ENCODE peak calls at places on chromosomes 11 and 22, in four cellular contexts. E is astrocyte of the cerebellum, W is psoas muscle, C is choroid plexus epithelial cell. S is an unnamed sample.

GRCh38 chr11:77506857-77507256 is 33.0 kb upstream of the PAK1 start:
- DNase-seq in E (no peak), W (no peak), C (peak; percentile 43), S (no peak)

GRCh38 chr11:67299471-67300191 is 3.7 kb upstream of the SSH3 start:
- DNase-seq in W (no peak), C (no peak), E (no peak), S (no peak)

GRCh38 chr11:101362643-101363042 is 221.2 kb downstream of the TRPC6 start:
- DNase-seq in E (no peak), W (no peak), C (no peak), S (no peak)

GRCh38 chr11:70928854-70929598 is 323.4 kb downstream of the SHANK2 start:
- DNase-seq in E (no peak), C (no peak), W (peak; percentile 34), S (no peak)

GRCh38 chr22:31346733-31347250 is 646 bp upstream of the PATZ1 start:
- DNase-seq in E (no peak), W (peak; percentile 77), C (peak; percentile 54), S (peak; percentile 63)

GRCh38 chr11:28966951-28967350 is 858.8 kb downstream of the METTL15 start:
- DNase-seq in E (no peak), C (no peak), W (no peak), S (no peak)

GRCh38 chr11:68373189-68373809 is 60.9 kb downstream of the LRP5 start:
- DNase-seq in W (no peak), C (no peak), E (no peak), S (peak; percentile 68)

GRCh38 chr11:99260696-99261095 is 239.9 kb downstream of the CNTN5 start:
- DNase-seq in W (no peak), E (no peak), C (peak; percentile 77), S (no peak)

GRCh38 chr11:126736682-126737404 is 263.7 kb downstream of the KIRREL3 start:
- DNase-seq in W (no peak), E (no peak), C (no peak), S (no peak)

GRCh38 chr22:50529416-50530279 is at the start of gene TYMP:
- DNase-seq in W (peak; percentile 88), E (no peak), C (no peak), S (no peak)

GRCh38 chr11:27626269-27626937 is 73.9 kb downstream of the BDNF start:
- DNase-seq in W (no peak), C (no peak), E (no peak), S (no peak)

GRCh38 chr11:130783322-130783721 is 133.0 kb downstream of the SNX19 start:
- DNase-seq in E (no peak), W (no peak), C (peak; percentile 32), S (no peak)

GRCh38 chr11:44601471-44602370 is 36.3 kb downstream of the CD82 start:
- DNase-seq in C (no peak), W (no peak), E (no peak), S (no peak)

GRCh38 chr11:13702071-13702470 is 33.6 kb downstream of the FAR1 start:
- DNase-seq in E (no peak), W (no peak), C (no peak), S (no peak)

GRCh38 chr11:13698147-13698546 is 29.7 kb downstream of the FAR1 start:
- DNase-seq in C (no peak), E (no peak), W (no peak), S (no peak)

GRCh38 chr11:13699041-13699440 is 30.6 kb downstream of the FAR1 start:
- DNase-seq in C (no peak), E (no peak), W (no peak), S (no peak)

GRCh38 chr11:13699870-13700269 is 31.4 kb downstream of the FAR1 start:
- DNase-seq in W (no peak), E (no peak), C (no peak), S (no peak)

DNA sequence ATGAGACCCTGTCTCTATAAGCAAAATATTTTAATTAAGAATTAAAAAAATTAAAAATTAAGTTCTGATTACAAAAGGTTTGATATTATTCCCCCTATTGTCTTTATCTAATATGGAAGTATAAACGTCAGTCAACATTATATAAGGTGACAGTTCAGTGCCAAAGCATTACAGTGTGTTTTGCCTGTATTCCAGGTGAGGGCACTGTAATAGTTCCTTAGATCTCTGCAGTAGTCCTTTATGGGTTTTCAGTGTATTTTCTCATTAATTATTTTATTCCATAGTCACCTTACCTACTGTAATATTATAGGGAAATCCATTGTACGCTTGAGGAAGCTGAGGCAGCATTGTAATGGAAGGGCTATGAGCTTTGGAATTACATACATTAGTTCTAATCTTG is 33.0 kb downstream of the FAR1 start:
- DNase-seq in C (no peak), E (no peak), W (no peak), S (no peak)
- TF ChIP-seq CTCF in C (no peak), E (no peak), W (no peak), S (no peak)

GRCh38 chr11:73998846-73999575 is 9.9 kb downstream of the UCP3 start:
- DNase-seq in W (no peak), E (no peak), C (no peak), S (no peak)

GRCh38 chr11:73997120-73997772 is 11.6 kb downstream of the UCP3 start:
- DNase-seq in C (no peak), E (no peak), W (no peak), S (no peak)

GRCh38 chr11:73995247-73995646 is 12.6 kb upstream of the UCP2 start:
- DNase-seq in E (no peak), C (peak; percentile 22), W (no peak), S (no peak)

GRCh38 chr11:73996161-73996747 is 12.6 kb downstream of the UCP3 start:
- DNase-seq in W (peak; percentile 5), E (no peak), C (no peak), S (no peak)

GRCh38 chr11:73995731-73996130 is 13.1 kb upstream of the UCP2 start:
- DNase-seq in C (no peak), W (no peak), E (no peak), S (no peak)
- H3K4me3 ChIP-seq in C (no peak overlapping the region), W (no peak overlapping the region), E (no peak overlapping the region), S (no peak overlapping the region)

GRCh38 chr11:57763568-57763967 is 2.0 kb downstream of the CTNND1 start:
- DNase-seq in E (no peak), W (no peak), C (peak; percentile 58), S (peak; percentile 50)
- TF ChIP-seq CTCF in E (peak; percentile 66), W (peak; percentile 41), C (peak; percentile 59), S (peak; percentile 52)

DNA sequence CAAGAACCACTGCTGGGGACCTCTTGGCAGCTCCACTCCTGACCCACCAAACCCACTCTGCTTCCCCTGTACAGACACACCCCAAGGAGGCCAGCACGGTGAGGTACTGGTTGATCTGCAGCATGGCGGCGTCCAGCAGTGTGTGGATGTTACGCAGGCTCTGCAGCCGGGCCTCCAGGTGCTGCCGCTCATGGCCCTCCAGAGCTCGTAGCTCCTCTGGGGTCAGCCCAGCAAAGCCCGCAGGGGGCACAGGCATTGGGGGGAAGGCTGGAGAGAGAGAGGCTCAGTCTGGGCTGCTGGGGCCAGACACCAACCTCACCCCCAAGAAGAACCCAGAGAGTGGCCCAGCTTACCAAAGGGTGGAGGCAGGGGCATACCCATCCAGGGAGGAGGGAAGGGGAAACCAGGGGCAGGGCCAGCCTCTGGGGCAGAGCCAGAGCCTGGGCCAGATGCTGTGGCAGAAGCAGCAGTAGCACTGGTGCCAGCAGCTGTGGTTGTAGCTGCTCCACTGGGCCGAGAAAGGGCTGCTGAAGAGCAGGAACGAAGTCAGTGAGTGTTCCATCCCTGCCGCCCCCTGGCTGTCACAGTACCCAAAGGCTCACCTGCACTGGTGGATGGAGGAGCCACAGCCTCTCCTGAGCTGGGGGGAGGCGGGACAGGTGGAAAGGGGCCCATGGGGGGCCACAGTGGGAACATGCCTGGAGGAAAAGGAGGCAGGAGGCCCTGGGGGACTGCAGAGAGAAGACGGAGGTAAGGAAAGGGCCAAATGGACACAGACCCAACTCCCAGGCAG is 4.5 kb downstream of the SYVN1 start:
- DNase-seq in W (no peak), C (no peak), E (no peak), S (no peak)
- H3K4me3 ChIP-seq in W (no peak overlapping the region), C (no peak overlapping the region), E (no peak overlapping the region), S (no peak overlapping the region)

GRCh38 chr22:45101828-45102227 is 61.9 kb upstream of the NUP50 start:
- DNase-seq in C (peak; percentile 81), W (no peak), E (no peak), S (peak; percentile 81)
- TF ChIP-seq CTCF in C (peak; percentile 81), W (peak; percentile 13), E (peak; percentile 50), S (peak; percentile 79)

DNA sequence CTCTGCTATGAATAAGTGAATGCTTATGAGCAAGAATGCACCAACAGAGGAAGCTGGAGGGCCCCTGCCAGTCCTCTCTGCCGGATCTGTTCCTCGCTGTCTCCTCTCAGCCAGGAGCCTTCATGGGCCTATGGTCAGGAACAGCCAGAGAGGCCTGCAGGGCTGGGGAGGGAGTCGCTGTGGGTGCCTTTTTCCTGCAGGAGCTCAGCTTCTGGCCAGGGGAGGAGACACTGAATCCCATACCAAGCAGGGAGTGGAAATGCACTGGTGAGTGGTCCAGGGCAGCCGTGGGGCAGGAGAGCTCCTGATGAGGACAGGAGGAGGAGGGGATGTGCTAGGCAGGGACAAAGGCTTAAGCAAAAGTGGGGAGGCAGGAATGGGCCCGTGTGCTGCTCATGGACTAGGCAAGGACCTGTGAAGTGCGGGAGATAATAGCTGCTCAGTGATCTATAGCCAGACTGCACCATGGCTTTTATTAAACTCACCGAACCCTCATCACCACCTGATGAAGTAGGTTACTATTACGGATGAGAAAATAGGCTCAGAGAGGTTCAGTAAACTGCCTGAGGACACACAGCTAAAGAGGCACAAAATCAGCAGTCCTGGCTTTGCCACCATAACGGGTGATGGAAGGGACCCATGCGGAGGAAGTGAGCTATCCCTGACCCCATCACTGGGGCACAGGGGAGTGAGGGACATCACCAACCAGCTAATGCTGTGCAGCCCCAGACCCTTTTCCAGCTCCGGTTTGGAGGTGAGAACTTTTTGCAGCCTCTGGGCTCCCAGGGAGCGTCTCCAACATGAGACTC is 7.1 kb upstream of the DERL3 start:
- DNase-seq in W (peak; percentile 47), C (no peak), E (no peak), S (no peak)
- H3K4me3 ChIP-seq in W (no peak overlapping the region), C (no peak overlapping the region), E (no peak overlapping the region), S (no peak overlapping the region)

DNA sequence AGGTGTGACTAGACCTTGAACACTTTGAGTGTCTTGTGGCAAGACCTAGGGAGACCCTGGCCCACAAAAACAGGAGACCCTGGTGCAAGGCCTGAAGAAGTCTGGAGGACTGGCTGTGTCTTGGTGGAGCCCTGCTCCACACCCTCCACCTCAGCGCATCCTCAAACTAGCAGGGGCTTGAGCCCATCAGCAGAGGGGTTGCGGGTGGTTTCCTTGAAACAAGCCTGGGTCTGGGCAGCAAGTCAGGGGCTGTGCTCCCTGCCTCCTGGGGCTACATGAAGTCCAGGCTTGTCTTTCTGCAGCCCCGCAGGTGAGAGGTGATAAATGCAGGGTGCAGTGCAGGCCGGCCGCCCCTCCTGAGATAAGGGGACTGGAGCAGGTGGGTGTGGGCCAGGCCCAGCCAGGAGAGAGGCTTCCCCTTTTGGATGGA is 2.9 kb downstream of the CDKN1C start:
- DNase-seq in C (no peak), E (no peak), W (no peak), S (no peak)
- TF ChIP-seq CTCF in C (no peak), E (no peak), W (no peak), S (no peak)

GRCh38 chr22:46061431-46062231 is 84.7 kb upstream of the WNT7B start:
- DNase-seq in C (no peak), W (peak; percentile 50), E (no peak), S (no peak)
- H3K4me3 ChIP-seq in C (no peak overlapping the region), W (peak overlapping the region; percentile 88), E (no peak overlapping the region), S (no peak overlapping the region)

DNA sequence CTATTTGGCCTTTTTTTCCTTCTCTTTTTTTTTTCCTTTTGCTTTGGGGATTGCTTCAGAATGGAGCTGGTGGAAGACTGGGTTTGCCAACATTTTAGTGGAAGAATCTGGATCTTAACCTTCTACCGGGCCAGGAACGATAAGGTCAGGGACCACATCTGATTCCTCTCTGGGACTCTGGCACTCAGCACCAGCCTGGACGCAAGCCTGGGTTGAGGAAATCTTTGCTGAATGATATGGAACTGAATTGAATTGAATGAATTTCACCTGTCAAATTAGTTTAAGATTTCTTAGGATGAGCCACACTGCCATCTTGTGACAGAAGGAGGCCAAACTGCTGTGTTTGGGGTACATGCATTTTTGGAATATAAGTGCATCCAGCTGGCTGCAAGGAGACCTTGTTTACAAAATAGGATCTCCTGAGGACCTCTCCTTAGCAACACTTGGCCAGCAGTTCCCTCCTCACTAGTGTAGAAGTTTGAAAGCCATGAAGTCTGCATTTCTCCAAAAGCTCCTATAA is 30.4 kb downstream of the TPBGL start:
- DNase-seq in E (no peak), W (peak; percentile 23), C (peak; percentile 50), S (peak; percentile 20)
- TF ChIP-seq CTCF in E (peak; percentile 53), W (no peak), C (peak; percentile 64), S (peak; percentile 22)